ENCODE peak calls at places on chromosomes 1 and 21, in five cellular contexts. V, R, S, Q and H are unnamed samples.

GRCh38 chr1:193709607-193710006 is 523.2 kb upstream of the B3GALT2 start:
- DNase-seq in V (no peak), R (peak; percentile 23), S (no peak), Q (no peak), H (no peak)

GRCh38 chr1:218481116-218481775 is 136.1 kb downstream of the TGFB2 start:
- DNase-seq in V (no peak), R (no peak), S (no peak), Q (no peak), H (no peak)

GRCh38 chr21:41894511-41894910 is 15.4 kb upstream of the PRDM15 start:
- DNase-seq in V (no peak), R (no peak), S (no peak), Q (no peak), H (no peak)

GRCh38 chr1:119647228-119647733 is 785 bp downstream of the ZNF697 start:
- DNase-seq in V (peak; percentile 27), R (no peak), S (no peak), Q (no peak), H (no peak)

GRCh38 chr1:2039251-2039650 is 11.0 kb upstream of the PRKCZ start:
- DNase-seq in V (no peak), R (no peak), S (no peak), Q (no peak), H (no peak)

GRCh38 chr1:45394342-45394741 is 54.1 kb upstream of the MUTYH start:
- DNase-seq in V (no peak), R (peak; percentile 73), S (no peak), Q (no peak), H (no peak)

GRCh38 chr1:117780981-117781475 is 148.4 kb downstream of the GDAP2 start:
- DNase-seq in V (no peak), R (no peak), S (no peak), Q (no peak), H (no peak)

GRCh38 chr1:1730870-1731269 is 6.7 kb upstream of the CDK11A start:
- DNase-seq in V (no peak), R (no peak), S (no peak), Q (no peak), H (no peak)

GRCh38 chr1:209646558-209646957 is 5.7 kb downstream of the LAMB3 start:
- DNase-seq in V (no peak), R (no peak), S (no peak), Q (peak; percentile 59), H (peak; percentile 33)

GRCh38 chr21:35257413-35257812 is 208.3 kb upstream of the RUNX1 start:
- DNase-seq in V (peak; percentile 51), R (no peak), S (no peak), Q (no peak), H (no peak)

GRCh38 chr1:38191451-38191850 is 144.9 kb upstream of the POU3F1 start:
- DNase-seq in V (no peak), R (no peak), S (no peak), Q (no peak), H (no peak)

GRCh38 chr1:207327994-207328393 is 6.5 kb downstream of the CD55 start:
- DNase-seq in V (no peak), R (no peak), S (no peak), Q (no peak), H (no peak)

GRCh38 chr1:248599396-248599795 is 1.9 kb upstream of the OR2T10 start:
- DNase-seq in V (no peak), R (no peak), S (no peak), Q (no peak), H (no peak)

GRCh38 chr1:109984190-109984455 is 442 bp upstream of the AHCYL1 start:
- DNase-seq in V (no peak), R (no peak), S (no peak), Q (no peak), H (no peak)

GRCh38 chr1:246800800-246801199 is 76.6 kb downstream of the SCCPDH start:
- DNase-seq in V (no peak), R (no peak), S (no peak), Q (no peak), H (no peak)

GRCh38 chr1:27388337-27389005 is 4.0 kb upstream of the GPR3 start:
- DNase-seq in V (peak; percentile 83), R (peak; percentile 66), S (peak; percentile 71), Q (peak; percentile 83), H (peak; percentile 63)

GRCh38 chr1:33846861-33847260 is 17.0 kb upstream of the HMGB4 start:
- DNase-seq in V (no peak), R (no peak), S (no peak), Q (no peak), H (no peak)

GRCh38 chr1:156581661-156582387 is 2.3 kb downstream of the TTC24 start:
- DNase-seq in V (no peak), R (no peak), S (peak; percentile 13), Q (no peak), H (no peak)

GRCh38 chr1:223700942-223701637 is 11.2 kb upstream of the CAPN2 start:
- DNase-seq in V (no peak), R (no peak), S (no peak), Q (peak; percentile 52), H (no peak)

GRCh38 chr21:35559128-35559831 is 501.0 kb downstream of the SETD4 start:
- DNase-seq in V (no peak), R (no peak), S (no peak), Q (no peak), H (no peak)

GRCh38 chr1:91883470-91883869 is 2.5 kb downstream of the TGFBR3 start:
- DNase-seq in V (no peak), R (peak; percentile 45), S (no peak), Q (no peak), H (no peak)

GRCh38 chr1:79042117-79042516 is 35.6 kb upstream of the ADGRL4 start:
- DNase-seq in V (no peak), R (no peak), S (no peak), Q (no peak), H (no peak)

GRCh38 chr1:31576201-31576669 is at the start of gene TINAGL1:
- DNase-seq in V (no peak), R (no peak), S (no peak), Q (peak; percentile 88), H (no peak)

GRCh38 chr1:220914283-220915116 is 35.3 kb downstream of the HLX start:
- DNase-seq in V (no peak), R (no peak), S (no peak), Q (no peak), H (no peak)

GRCh38 chr21:37450385-37451044 is 83.9 kb downstream of the DYRK1A start:
- DNase-seq in V (no peak), R (no peak), S (no peak), Q (no peak), H (no peak)

GRCh38 chr1:166859597-166859996 is 16.5 kb downstream of the TADA1 start:
- DNase-seq in V (no peak), R (no peak), S (no peak), Q (no peak), H (no peak)

GRCh38 chr1:54325705-54326461 is 80.3 kb downstream of the SSBP3 start:
- DNase-seq in V (no peak), R (no peak), S (no peak), Q (no peak), H (no peak)

GRCh38 chr1:39981957-39982356 is 27.0 kb downstream of the MFSD2A start:
- DNase-seq in V (no peak), R (no peak), S (no peak), Q (peak; percentile 39), H (no peak)

GRCh38 chr1:26362331-26362730 is 8.4 kb upstream of the CRYBG2 start:
- DNase-seq in V (no peak), R (no peak), S (no peak), Q (no peak), H (no peak)

GRCh38 chr1:26360051-26360806 is 6.3 kb upstream of the CRYBG2 start:
- DNase-seq in V (no peak), R (no peak), S (peak; percentile 38), Q (peak; percentile 87), H (no peak)

GRCh38 chr1:26360807-26361604 is 7.1 kb upstream of the CRYBG2 start:
- DNase-seq in V (no peak), R (no peak), S (no peak), Q (no peak), H (no peak)

GRCh38 chr1:26363549-26364448 is 8.8 kb downstream of the ZNF683 start:
- DNase-seq in V (peak; percentile 64), R (peak; percentile 78), S (peak; percentile 84), Q (peak; percentile 87), H (peak; percentile 92)

DNA sequence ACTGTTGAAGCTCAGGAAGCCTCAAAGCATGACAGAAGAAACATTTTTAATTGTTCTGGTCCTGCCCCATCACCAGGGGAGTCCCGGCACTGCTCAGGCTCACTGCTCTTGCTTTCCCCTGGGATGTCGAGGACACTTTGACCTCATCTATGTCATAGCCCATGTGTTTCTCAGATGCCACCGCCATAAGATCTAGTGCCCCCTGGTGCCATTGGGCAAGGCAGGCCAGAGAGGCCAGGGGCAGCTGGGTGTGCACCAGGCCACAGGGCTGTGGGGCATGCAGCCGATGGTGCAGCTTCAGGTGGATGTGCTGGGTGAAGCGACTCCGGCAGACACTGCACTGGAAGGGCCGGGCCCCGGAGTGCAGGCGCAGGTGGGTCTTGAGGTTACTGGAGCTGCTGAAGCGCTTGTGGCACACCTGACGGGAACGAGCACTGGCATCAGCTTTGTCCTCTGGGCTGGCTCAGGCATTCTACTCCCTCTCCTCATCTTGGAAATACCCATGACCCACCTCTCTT is 7.7 kb upstream of the CRYBG2 start:
- DNase-seq in V (no peak), R (no peak), S (no peak), Q (no peak), H (no peak)
- TF ChIP-seq CTCF in V (no peak), R (no peak), S (no peak), Q (no peak), H (no peak)

DNA sequence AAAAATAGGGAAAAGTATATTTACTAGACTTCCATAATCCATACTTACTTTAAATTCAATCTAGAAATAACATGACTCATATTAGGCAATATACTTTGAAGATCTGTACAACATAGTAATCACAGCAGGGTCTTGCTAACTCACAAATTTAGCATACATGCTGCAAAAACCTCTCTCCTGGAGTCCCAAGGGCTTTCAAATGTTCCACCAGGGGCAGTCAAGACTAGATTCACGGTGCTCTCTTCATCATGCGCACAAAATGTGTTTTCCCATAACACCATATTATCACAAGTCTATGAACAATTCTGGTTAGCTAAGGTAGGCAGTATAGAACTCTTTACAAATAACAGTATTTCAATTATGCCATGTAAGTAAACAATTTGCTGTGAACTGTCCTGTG is 45.8 kb downstream of the SSX2IP start:
- DNase-seq in V (no peak), R (no peak), S (no peak), Q (no peak), H (no peak)
- TF ChIP-seq CTCF in V (no peak), R (no peak), S (no peak), Q (peak; percentile 36), H (no peak)

GRCh38 chr1:6785721-6786505 is 659 bp downstream of the CAMTA1 start:
- DNase-seq in V (no peak), R (peak; percentile 32), S (peak; percentile 27), Q (peak; percentile 55), H (peak; percentile 57)
- TF ChIP-seq CTCF in V (no peak), R (no peak), S (no peak), Q (peak; percentile 56), H (peak; percentile 11)

GRCh38 chr1:230791986-230792564 is 44.9 kb downstream of the CAPN9 start:
- DNase-seq in V (no peak), R (no peak), S (no peak), Q (no peak), H (no peak)

GRCh38 chr1:230794431-230794830 is 47.2 kb downstream of the CAPN9 start:
- DNase-seq in V (no peak), R (no peak), S (no peak), Q (no peak), H (no peak)

GRCh38 chr1:230793463-230793745 is 46.2 kb downstream of the CAPN9 start:
- DNase-seq in V (no peak), R (no peak), S (no peak), Q (no peak), H (no peak)

GRCh38 chr1:230794871-230795645 is 47.9 kb downstream of the CAPN9 start:
- DNase-seq in V (no peak), R (no peak), S (no peak), Q (no peak), H (no peak)

GRCh38 chr1:230792691-230793462 is 45.7 kb downstream of the CAPN9 start:
- DNase-seq in V (no peak), R (no peak), S (no peak), Q (no peak), H (no peak)
- TF ChIP-seq CTCF in V (no peak), R (no peak), S (no peak), Q (peak; percentile 41), H (no peak)